ENCODE peak calls at places on chromosomes 3 and 15, in five cellular contexts. O is WTC11, C is HFFc6, E is foreskin fibroblast, B is dorsolateral prefrontal cortex. Q is an unnamed sample.

GRCh38 chr15:70563561-70564095 is 199.7 kb downstream of the UACA start:
- DNase-seq in O (no peak), C (no peak), E (no peak), B (no peak), Q (no peak)

GRCh38 chr3:62201438-62202035 is 171.8 kb downstream of the FEZF2 start:
- DNase-seq in O (no peak), C (peak; percentile 46), E (peak; percentile 62), B (no peak), Q (no peak)

GRCh38 chr15:83310521-83311456 is 26.3 kb upstream of the BNC1 start:
- DNase-seq in O (no peak), C (no peak), E (no peak), B (no peak), Q (no peak)

GRCh38 chr3:170301404-170301803 is 56.1 kb upstream of the SKIL start:
- DNase-seq in O (no peak), C (no peak), E (peak; percentile 33), B (no peak), Q (no peak)

GRCh38 chr3:4343258-4343657 is 40.1 kb downstream of the SETMAR start:
- DNase-seq in O (no peak), C (peak; percentile 65), E (peak; percentile 34), B (no peak), Q (no peak)

GRCh38 chr3:143421556-143421955 is 302.0 kb downstream of the CHST2 start:
- DNase-seq in O (no peak), C (peak; percentile 6), E (peak; percentile 54), B (no peak), Q (no peak)

GRCh38 chr15:73485372-73485771 is 42.4 kb downstream of the REC114 start:
- DNase-seq in O (no peak), C (no peak), E (no peak), B (no peak), Q (no peak)

GRCh38 chr3:126342991-126343661 is 14.1 kb downstream of the KLF15 start:
- DNase-seq in O (peak; percentile 47), C (no peak), E (peak; percentile 30), B (peak; percentile 35), Q (peak; percentile 33)

GRCh38 chr3:98779936-98780335 is 16.8 kb downstream of the ST3GAL6 start:
- DNase-seq in O (no peak), C (no peak), E (peak; percentile 3), B (no peak), Q (no peak)

GRCh38 chr3:133938770-133939495 is 43.3 kb upstream of the RAB6B start:
- DNase-seq in O (no peak), C (no peak), E (no peak), B (no peak), Q (no peak)
- TF ChIP-seq CTCF in O (no peak), C (peak; percentile 10), E (no peak), B (no peak), Q (no peak)

GRCh38 chr3:46209751-46210470 is 1.8 kb upstream of the CCR1 start:
- DNase-seq in O (no peak), C (peak; percentile 23), E (peak; percentile 30), B (no peak), Q (no peak)
- TF ChIP-seq CTCF in O (no peak), C (no peak), E (no peak), B (no peak), Q (no peak)

GRCh38 chr3:150531775-150532174 is 14.5 kb downstream of the SERP1 start:
- DNase-seq in O (no peak), C (no peak), E (no peak), B (no peak), Q (no peak)

GRCh38 chr3:150523538-150523937 is 22.8 kb downstream of the SERP1 start:
- DNase-seq in O (no peak), C (no peak), E (no peak), B (no peak), Q (no peak)

GRCh38 chr3:150528359-150528797 is 17.9 kb downstream of the SERP1 start:
- DNase-seq in O (no peak), C (peak; percentile 16), E (peak; percentile 52), B (no peak), Q (no peak)
- TF ChIP-seq CTCF in O (no peak), C (peak; percentile 73), E (peak; percentile 31), B (peak; percentile 35), Q (peak; percentile 24)

DNA sequence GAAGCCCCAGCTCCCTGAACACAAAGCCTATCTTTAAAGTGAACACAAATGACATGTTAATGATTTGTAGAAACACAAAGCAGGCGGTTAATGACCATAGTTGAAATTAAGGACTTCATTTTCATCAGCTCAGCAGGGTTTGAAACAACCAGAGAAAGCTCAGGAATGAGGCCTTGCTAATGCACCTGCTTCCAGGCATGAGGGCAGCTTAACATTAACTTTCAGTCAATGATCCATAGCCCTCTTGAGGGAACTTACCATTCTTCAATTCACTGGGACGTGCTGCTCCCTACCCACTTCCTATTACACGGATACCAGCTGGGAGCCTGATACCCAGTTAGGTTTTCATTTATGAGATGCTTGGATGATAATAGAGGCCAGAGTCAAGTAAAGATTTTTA is 427.3 kb upstream of the CBLB start:
- DNase-seq in O (no peak), C (no peak), E (no peak), B (no peak), Q (no peak)
- TF ChIP-seq CTCF in O (no peak), C (no peak), E (no peak), B (no peak), Q (no peak)

DNA sequence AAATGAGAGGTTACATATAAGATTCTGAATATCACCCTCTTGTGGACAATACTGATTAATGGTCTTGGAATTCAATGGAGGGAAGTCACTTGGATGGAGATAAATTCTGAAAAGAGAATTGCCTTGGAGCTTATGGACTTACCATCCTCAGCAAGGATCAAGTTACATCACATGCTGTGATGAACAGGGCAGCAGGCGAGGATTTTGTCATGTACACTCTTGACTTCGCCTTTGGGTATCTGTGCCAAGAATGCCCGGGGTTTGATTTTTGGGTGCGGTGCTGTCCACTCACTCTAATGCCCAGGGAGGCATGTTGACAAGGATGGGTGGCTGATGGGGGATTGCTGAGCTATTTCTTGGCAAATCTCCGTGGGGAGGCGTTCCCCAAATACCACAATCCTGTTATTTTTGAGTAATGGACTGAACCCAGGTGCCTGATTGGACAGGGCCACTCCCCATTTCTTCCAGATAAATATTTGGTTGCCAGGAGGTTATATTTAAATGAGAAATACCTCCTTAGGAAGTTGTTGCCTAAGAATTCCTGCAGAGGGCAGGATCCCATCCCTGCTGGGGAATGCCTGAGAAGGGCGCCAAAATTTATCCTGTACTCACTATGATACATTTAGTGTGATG is 96.3 kb downstream of the TPRG1 start:
- DNase-seq in O (peak; percentile 30), C (peak; percentile 21), E (no peak), B (no peak), Q (no peak)
- TF ChIP-seq CTCF in O (no peak), C (peak; percentile 44), E (peak; percentile 4), B (no peak), Q (no peak)

GRCh38 chr15:62570405-62570783 is 405.3 kb upstream of the C2CD4B start:
- DNase-seq in O (no peak), C (no peak), E (no peak), B (no peak), Q (no peak)

GRCh38 chr15:62569460-62570404 is 404.6 kb upstream of the C2CD4B start:
- DNase-seq in O (no peak), C (peak; percentile 90), E (peak; percentile 74), B (no peak), Q (no peak)

GRCh38 chr15:62571072-62571471 is 406.0 kb upstream of the C2CD4B start:
- DNase-seq in O (no peak), C (no peak), E (no peak), B (no peak), Q (no peak)

GRCh38 chr15:62573856-62574255 is 408.8 kb upstream of the C2CD4B start:
- DNase-seq in O (no peak), C (no peak), E (no peak), B (no peak), Q (no peak)

DNA sequence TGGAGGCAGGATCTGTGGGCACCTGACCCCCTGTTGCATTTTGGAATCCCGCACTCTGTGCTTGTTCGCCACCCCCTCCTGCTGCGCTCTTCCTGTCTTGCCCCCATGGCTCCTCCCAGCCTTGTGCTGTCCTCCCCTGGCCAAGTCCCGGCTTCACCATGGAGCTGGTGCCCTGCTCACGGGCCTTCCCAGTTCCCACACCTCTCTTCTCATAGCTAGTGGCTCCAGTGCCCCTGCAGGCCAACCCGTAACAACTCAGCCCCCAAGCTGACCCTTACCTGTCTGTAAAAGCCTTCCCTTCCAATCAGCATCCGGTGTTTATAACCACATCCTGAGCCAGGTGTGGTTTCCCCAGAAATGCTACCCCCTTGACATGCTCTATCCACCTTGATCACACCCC is 407.7 kb upstream of the C2CD4B start:
- DNase-seq in O (peak; percentile 54), C (no peak), E (no peak), B (no peak), Q (no peak)
- TF ChIP-seq CTCF in O (no peak), C (no peak), E (no peak), B (no peak), Q (no peak)

DNA sequence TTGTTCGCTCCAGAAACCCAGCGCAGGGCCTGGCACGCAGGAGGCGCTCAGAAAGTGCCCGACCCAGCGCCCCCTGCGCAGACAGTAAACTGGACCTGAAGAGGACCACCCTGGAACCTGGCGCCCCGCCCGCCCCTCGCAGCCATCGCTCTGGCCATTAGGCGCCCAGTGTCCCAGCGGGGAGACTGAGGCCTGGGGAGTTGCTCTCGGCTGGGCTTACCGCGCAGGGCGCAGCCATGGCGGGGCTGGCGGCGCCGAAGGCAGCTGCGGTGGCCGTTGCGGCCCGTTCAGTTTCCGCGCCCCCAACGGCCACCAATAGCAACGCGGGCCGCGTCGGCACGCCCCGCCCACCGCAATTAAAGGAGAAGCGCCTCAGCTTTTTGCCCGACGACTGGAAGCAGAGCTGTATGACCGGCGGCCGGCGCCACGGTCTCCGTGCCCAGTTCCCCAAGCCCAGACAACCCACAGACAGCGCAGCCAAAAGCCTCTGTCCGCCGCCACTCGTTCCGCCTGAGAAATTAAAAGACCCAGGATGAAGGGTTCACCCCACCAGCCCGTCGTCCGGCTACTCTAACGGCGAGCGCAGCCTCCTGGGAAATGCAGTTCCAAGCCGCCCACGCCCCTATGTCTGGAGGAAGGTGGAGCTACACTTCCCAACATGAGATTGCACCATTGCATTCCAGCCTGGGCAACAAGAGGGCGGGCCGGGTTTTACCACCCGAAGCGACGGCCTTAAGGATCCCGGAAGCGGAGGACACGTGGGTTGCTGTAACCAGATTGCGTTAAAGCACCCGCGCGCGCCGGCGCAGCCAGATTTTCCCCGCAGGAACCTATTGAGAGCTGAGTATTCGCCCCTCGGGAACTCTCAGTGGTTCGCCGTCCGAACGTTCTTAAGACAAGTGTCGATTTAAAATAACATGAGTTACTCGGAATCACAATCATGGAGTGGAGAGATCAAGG is at the start of gene POC1A:
- DNase-seq in O (peak; percentile 92), C (peak; percentile 95), E (peak; percentile 99), B (peak; percentile 97), Q (peak; percentile 90)
- TF ChIP-seq CTCF in O (no peak), C (peak; percentile 69), E (no peak), B (peak; percentile 32), Q (peak; percentile 65)

DNA sequence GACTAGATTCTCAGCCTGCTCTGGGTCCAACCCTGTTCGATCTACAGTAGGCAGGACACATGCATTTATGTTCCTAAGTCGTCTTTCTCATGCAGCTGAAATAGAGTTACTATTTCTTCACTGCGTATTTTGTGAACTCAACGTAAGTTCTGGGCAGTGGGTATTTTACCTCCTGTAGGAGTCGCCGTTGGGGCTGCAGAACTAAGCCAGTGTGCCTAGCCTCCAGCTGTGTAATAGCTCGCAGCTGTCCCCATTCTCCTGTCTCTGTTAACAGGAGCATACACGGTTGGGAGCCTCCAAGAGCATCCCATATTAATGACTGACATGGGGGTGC is 58.4 kb upstream of the HRH1 start:
- DNase-seq in O (no peak), C (no peak), E (no peak), B (no peak), Q (no peak)
- TF ChIP-seq CTCF in O (no peak), C (peak; percentile 40), E (peak; percentile 10), B (no peak), Q (no peak)

Q was measured in glutamatergic neuron.